ENCODE peak calls at places on chromosomes 16 and 17, in eight cellular contexts. C is cardiac septum; M is body of pancreas; K is IMR-90; L is left ventricle myocardium inferior; P is T47D; E is posterior vena cava; R is activated CD4-positive, alpha-beta T cell treated with anti-CD3 and anti-CD28 coated beads, Interleukin-2, amount 50 U/mL, for 24 hours. V is an unnamed sample.

GRCh38 chr16:88842806-88843205 is 13.9 kb downstream of the GALNS start:
- DNase-seq in C (no peak), M (no peak), K (no peak), L (no peak), P (no peak), E (no peak), R (no peak), V (no peak)

GRCh38 chr16:82044585-82044911 is 9.5 kb downstream of the HSD17B2 start:
- DNase-seq in C (no peak), M (no peak), K (no peak), L (no peak), P (no peak), E (no peak), R (no peak), V (no peak)

GRCh38 chr16:84278333-84278732 is 16.3 kb upstream of the WFDC1 start:
- DNase-seq in C (no peak), M (no peak), K (no peak), L (no peak), P (no peak), E (peak), R (no peak), V (no peak)

GRCh38 chr17:27824176-27824575 is 23.8 kb upstream of the NOS2 start:
- DNase-seq in C (no peak), M (no peak), K (no peak), L (no peak), P (no peak), E (no peak), R (no peak), V (no peak)

GRCh38 chr16:11964761-11965539 is at the start of gene TNFRSF17:
- DNase-seq in C (no peak), M (no peak), K (peak), L (no peak), P (no peak), E (peak), R (no peak), V (no peak)

GRCh38 chr16:50460538-50461399 is 87.4 kb upstream of the NKD1 start:
- DNase-seq in C (peak), M (no peak), K (no peak), L (no peak), P (no peak), E (peak), R (no peak), V (no peak)

GRCh38 chr16:26905336-26905735 is 161.4 kb upstream of the C16orf82 start:
- DNase-seq in C (no peak), M (no peak), K (peak), L (no peak), P (no peak), E (no peak), R (no peak), V (no peak)

GRCh38 chr17:77526259-77526711 is 385.5 kb downstream of the SEC14L1 start:
- DNase-seq in C (peak), M (no peak), K (no peak), L (no peak), P (no peak), E (peak), R (no peak), V (peak)

GRCh38 chr16:82094942-82095540 is 60.0 kb downstream of the HSD17B2 start:
- DNase-seq in C (no peak), M (no peak), K (no peak), L (no peak), P (no peak), E (no peak), R (no peak), V (no peak)

GRCh38 chr17:55704412-55704811 is 18.3 kb downstream of the TMEM100 start:
- DNase-seq in C (no peak), M (no peak), K (no peak), L (no peak), P (no peak), E (no peak), R (no peak), V (no peak)

GRCh38 chr16:68902376-68903345 is 59.3 kb downstream of the TANGO6 start:
- DNase-seq in C (no peak), M (peak), K (peak), L (no peak), P (peak), E (no peak), R (no peak), V (no peak)

GRCh38 chr16:67393111-67393789 is at the start of gene TPPP3:
- DNase-seq in C (peak), M (peak), K (peak), L (peak), P (no peak), E (peak), R (no peak), V (peak)

GRCh38 chr17:49439673-49440571 is 25.2 kb upstream of the PHB1 start:
- DNase-seq in C (no peak), M (no peak), K (peak), L (no peak), P (no peak), E (no peak), R (no peak), V (no peak)

V was measured in spleen.